ENCODE peak calls at places on chromosome 11, in four cellular contexts. Z is uterus, H is retinal pigment epithelial cell, R is GM23248. X is an unnamed sample.

GRCh38 chr11:1041471-1041870 is 5.0 kb upstream of the MUC6 start:
- DNase-seq in Z (no peak), R (no peak), H (no peak), X (no peak)

GRCh38 chr11:112355726-112356125 is 95.1 kb upstream of the PLET1 start:
- DNase-seq in Z (peak; percentile 67), R (peak; percentile 38), H (no peak), X (no peak)

GRCh38 chr11:77136074-77136473 is 8.0 kb downstream of the MYO7A start:
- DNase-seq in Z (no peak), R (peak; percentile 74), H (no peak), X (no peak)

GRCh38 chr11:47656284-47656915 is 14.0 kb upstream of the MTCH2 start:
- DNase-seq in R (no peak), H (no peak), Z (no peak), X (no peak)

GRCh38 chr11:73907191-73907590 is 30.4 kb downstream of the PAAF1 start:
- DNase-seq in H (no peak), Z (no peak), R (peak; percentile 69), X (no peak)

GRCh38 chr11:76371170-76371569 is 9.8 kb downstream of the THAP12 start:
- DNase-seq in R (peak; percentile 91), Z (no peak), H (no peak), X (peak; percentile 39)

GRCh38 chr11:1255151-1255550 is 32.3 kb downstream of the MUC5B start:
- DNase-seq in R (no peak), H (no peak), Z (no peak), X (no peak)

GRCh38 chr11:94342250-94342649 is 37.9 kb downstream of the IZUMO1R start:
- DNase-seq in H (no peak), Z (no peak), R (no peak), X (no peak)

GRCh38 chr11:100849009-100849913 is 162.2 kb downstream of the ARHGAP42 start:
- DNase-seq in H (no peak), R (peak; percentile 87), Z (no peak), X (peak; percentile 85)

GRCh38 chr11:60125962-60126585 is 37.6 kb downstream of the MS4A2 start:
- DNase-seq in H (no peak), R (no peak), Z (no peak), X (no peak)

GRCh38 chr11:102120006-102120405 is 9.8 kb downstream of the YAP1 start:
- DNase-seq in H (no peak), R (peak; percentile 69), Z (no peak), X (no peak)
- H3K4me3 ChIP-seq in H (no peak overlapping the region), R (peak overlapping the region; percentile 20), Z (peak overlapping the region; percentile 6), X (no peak overlapping the region)

GRCh38 chr11:6588018-6588417 is 15.4 kb downstream of the RRP8 start:
- DNase-seq in R (no peak), H (no peak), Z (no peak), X (no peak)

GRCh38 chr11:6583584-6583983 is 19.8 kb downstream of the RRP8 start:
- DNase-seq in R (no peak), Z (no peak), H (no peak), X (no peak)

GRCh38 chr11:6587360-6587953 is 16.0 kb downstream of the RRP8 start:
- DNase-seq in R (no peak), H (no peak), Z (peak; percentile 4), X (no peak)

GRCh38 chr11:6584528-6584927 is 18.9 kb downstream of the RRP8 start:
- DNase-seq in H (no peak), R (no peak), Z (no peak), X (no peak)

GRCh38 chr11:6586434-6587359 is 16.7 kb downstream of the RRP8 start:
- DNase-seq in H (no peak), Z (peak; percentile 8), R (peak; percentile 60), X (no peak)
- H3K4me3 ChIP-seq in H (no peak overlapping the region), Z (no peak overlapping the region), R (peak overlapping the region; percentile 41), X (no peak overlapping the region)

GRCh38 chr11:27471067-27471587 is 1.5 kb downstream of the LGR4 start:
- DNase-seq in H (no peak), R (peak; percentile 44), Z (no peak), X (no peak)

GRCh38 chr11:27471588-27472397 is 797 bp downstream of the LGR4 start:
- DNase-seq in Z (peak; percentile 28), H (no peak), R (peak; percentile 67), X (no peak)

GRCh38 chr11:27472398-27473016 is at the start of gene LGR4:
- DNase-seq in R (peak; percentile 96), Z (peak; percentile 92), H (peak; percentile 97), X (peak; percentile 85)

GRCh38 chr11:27475622-27476021 is 3.0 kb upstream of the LGR4 start:
- DNase-seq in R (no peak), Z (no peak), H (no peak), X (no peak)

GRCh38 chr11:27473017-27473406 is 422 bp upstream of the LGR4 start:
- DNase-seq in H (no peak), Z (no peak), R (peak; percentile 68), X (no peak)
- H3K4me3 ChIP-seq in H (peak overlapping the region; percentile 81), Z (peak overlapping the region; percentile 88), R (peak overlapping the region; percentile 98), X (peak overlapping the region; percentile 72)

DNA sequence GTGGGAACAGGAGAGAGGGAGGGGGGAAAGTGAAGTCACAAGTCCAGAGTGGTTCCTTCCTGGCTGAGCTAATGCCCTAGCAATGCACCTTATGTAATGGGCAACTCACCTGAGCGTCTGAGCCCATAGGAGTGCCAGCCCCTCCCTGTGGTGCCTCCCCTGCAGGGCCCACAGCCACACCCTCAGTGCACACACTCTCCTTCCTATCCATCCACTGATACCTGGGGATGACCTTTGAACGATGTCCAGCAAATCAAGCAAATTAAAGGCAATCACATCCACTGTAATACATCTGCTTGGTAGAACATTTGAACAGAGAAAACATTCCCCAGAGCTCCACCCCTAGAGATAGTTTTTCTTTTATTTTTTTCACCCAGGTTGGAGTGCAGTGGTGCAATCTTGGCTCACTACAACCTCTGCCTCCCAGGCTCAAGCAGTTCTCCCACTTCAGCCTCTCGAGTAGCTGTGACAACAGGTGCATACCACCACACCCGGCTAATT is 19.6 kb upstream of the MICAL2 start:
- DNase-seq in Z (no peak), R (no peak), H (no peak), X (no peak)
- H3K4me3 ChIP-seq in Z (no peak overlapping the region), R (no peak overlapping the region), H (no peak overlapping the region), X (no peak overlapping the region)

DNA sequence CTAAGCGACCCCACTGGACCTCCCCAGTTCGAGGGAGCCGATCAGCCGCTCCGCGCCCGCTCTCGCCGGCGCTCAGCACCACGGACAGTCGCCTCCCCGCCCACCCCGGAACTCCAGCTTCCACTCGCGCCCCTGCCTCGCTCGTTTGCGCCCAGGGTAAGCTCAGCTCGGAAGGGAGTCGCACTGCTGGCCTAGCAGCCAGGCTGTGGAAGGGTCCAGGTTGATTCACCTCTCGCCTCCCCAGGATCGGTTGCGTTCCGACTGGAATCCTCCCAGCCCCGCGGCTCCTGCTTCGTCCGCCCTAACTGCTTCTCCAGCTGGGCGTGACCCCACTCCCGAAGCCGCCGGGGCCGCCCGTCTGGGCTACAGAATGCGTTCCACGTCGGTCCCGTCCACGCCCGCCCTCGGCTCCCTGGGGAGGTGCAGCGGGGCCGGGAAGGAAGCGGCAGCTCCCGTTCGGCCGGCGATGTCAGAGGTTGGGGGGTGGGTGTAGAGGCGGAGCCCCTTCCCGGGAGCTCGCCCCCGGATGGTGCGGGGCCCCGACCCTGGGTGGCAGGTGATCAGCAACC is 343 bp downstream of the SCN3B start:
- DNase-seq in Z (no peak), H (no peak), R (peak; percentile 68), X (no peak)
- H3K4me3 ChIP-seq in Z (peak overlapping the region; percentile 34), H (peak overlapping the region; percentile 57), R (peak overlapping the region; percentile 64), X (peak overlapping the region; percentile 68)

DNA sequence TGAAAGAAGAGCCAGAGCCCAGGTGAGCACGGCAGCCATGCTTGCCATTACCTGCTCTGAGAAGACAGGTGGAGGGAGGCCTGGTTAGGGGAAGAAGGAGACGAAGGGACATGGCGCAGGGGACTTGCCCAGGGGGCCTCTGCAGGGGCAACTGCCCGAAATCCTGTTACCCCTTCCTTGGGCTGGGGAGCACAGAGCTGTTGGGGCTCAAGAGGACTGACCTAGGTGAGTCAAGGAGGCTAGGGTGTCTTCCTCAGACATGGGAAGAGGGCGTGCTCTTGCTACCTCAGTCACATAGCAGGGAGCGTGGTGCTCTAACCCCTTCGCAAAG is at the start of gene APOA5:
- DNase-seq in H (no peak), R (no peak), Z (no peak), X (no peak)
- H3K4me3 ChIP-seq in H (no peak within 1 kb of the TSS), R (no peak within 1 kb of the TSS), Z (no peak within 1 kb of the TSS), X (no peak within 1 kb of the TSS)

DNA sequence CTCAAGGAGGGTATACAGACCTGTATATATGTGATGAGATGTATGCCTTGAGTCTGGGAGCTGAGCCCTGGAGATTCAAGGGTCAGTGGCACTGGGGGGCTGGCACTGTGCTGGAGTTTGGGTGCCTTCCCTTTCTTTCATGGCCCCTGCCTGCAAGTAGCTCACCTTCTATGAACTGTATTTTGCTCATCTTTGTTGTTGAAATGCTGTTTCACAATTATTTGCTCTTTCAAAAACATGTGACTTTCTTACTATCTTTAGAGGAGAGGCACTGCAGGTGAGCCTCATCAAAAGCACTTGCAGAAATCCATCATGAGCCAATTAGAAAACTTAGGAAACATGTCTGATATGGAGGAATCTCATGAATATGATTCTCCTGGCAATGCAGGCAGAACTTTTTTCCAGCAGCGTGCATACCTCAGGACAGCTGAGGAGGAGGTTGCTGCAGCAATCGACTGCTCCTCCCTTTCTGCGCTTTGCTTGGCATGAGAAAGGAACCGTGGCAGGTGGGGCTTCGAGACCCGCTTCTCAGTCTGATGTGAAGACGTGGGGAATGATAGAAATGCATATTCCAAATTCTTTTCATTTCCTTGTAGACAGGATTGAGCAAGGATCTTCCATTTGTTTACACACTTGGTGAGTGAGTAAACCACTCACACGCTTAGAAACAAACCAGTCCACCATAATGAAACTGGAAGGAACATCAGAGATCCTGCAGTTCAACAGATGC is 178.4 kb upstream of the E2F8 start:
- DNase-seq in R (peak; percentile 46), H (no peak), Z (no peak), X (peak; percentile 56)
- H3K4me3 ChIP-seq in R (peak overlapping the region; percentile 28), H (no peak overlapping the region), Z (no peak overlapping the region), X (no peak overlapping the region)

X was measured in skeletal muscle cell.